ENCODE peak calls at places on chromosomes 2 and 18, in four cellular contexts. D is IMR-90, B is H9, S is mesendoderm. T is an unnamed sample.

GRCh38 chr2:9424447-9425164 is 1.2 kb downstream of the CPSF3 start:
- DNase-seq in D (no peak), B (no peak), S (no peak), T (no peak)

GRCh38 chr2:27263287-27264252 is 723 bp upstream of the SLC30A3 start:
- DNase-seq in D (no peak), B (no peak), S (peak; percentile 33), T (peak; percentile 71)

GRCh38 chr2:207898354-207898695 is 127.0 kb downstream of the PLEKHM3 start:
- DNase-seq in D (no peak), B (no peak), S (no peak), T (no peak)

GRCh38 chr2:239227661-239228371 is 173.0 kb downstream of the HDAC4 start:
- DNase-seq in D (peak; percentile 52), B (no peak), S (no peak), T (no peak)

GRCh38 chr2:199459286-199460100 is 1.8 kb upstream of the SATB2 start:
- DNase-seq in D (peak; percentile 95), B (peak; percentile 94), S (peak; percentile 98), T (peak; percentile 92)

GRCh38 chr2:113240150-113240914 is 38.4 kb downstream of the PAX8 start:
- DNase-seq in D (peak; percentile 97), B (no peak), S (no peak), T (no peak)

GRCh38 chr2:23620841-23621341 is 235.9 kb downstream of the KLHL29 start:
- DNase-seq in D (peak; percentile 55), B (no peak), S (no peak), T (no peak)

GRCh38 chr2:152369176-152369860 is 34.3 kb downstream of the FMNL2 start:
- DNase-seq in D (peak; percentile 91), B (no peak), S (peak; percentile 45), T (no peak)

GRCh38 chr2:53422979-53423378 is 344.6 kb upstream of the CHAC2 start:
- DNase-seq in D (peak; percentile 59), B (peak; percentile 74), S (peak; percentile 82), T (peak; percentile 27)

GRCh38 chr2:105274046-105274445 is 32.5 kb downstream of the GPR45 start:
- DNase-seq in D (no peak), B (no peak), S (no peak), T (no peak)

GRCh38 chr2:144459937-144460336 is 60.0 kb downstream of the ZEB2 start:
- DNase-seq in D (peak; percentile 81), B (no peak), S (no peak), T (no peak)

GRCh38 chr2:189466656-189467055 is 25.4 kb downstream of the WDR75 start:
- DNase-seq in D (peak; percentile 50), B (no peak), S (peak; percentile 63), T (no peak)

GRCh38 chr2:76478636-76479035 is 767.9 kb upstream of the GCFC2 start:
- DNase-seq in D (no peak), B (no peak), S (no peak), T (no peak)

GRCh38 chr2:28752608-28752984 is 966 bp downstream of the PPP1CB start:
- DNase-seq in D (no peak), B (no peak), S (no peak), T (no peak)

GRCh38 chr2:153622285-153622684 is 143.7 kb upstream of the RPRM start:
- DNase-seq in D (no peak), B (no peak), S (peak; percentile 36), T (no peak)

GRCh38 chr2:10161206-10161931 is 38.8 kb downstream of the RRM2 start:
- DNase-seq in D (peak; percentile 35), B (no peak), S (no peak), T (no peak)

GRCh38 chr2:59312967-59313943 is 1072.1 kb upstream of the FANCL start:
- DNase-seq in D (no peak), B (no peak), S (no peak), T (no peak)

GRCh38 chr18:45588284-45588683 is 27.0 kb upstream of the SLC14A2 start:
- DNase-seq in D (peak; percentile 56), B (no peak), S (no peak), T (no peak)

GRCh38 chr2:174568425-174568824 is 29.2 kb downstream of the WIPF1 start:
- DNase-seq in D (no peak), B (no peak), S (no peak), T (no peak)

GRCh38 chr2:28428486-28428885 is 35.8 kb downstream of the FOSL2 start:
- DNase-seq in D (no peak), B (no peak), S (no peak), T (no peak)

GRCh38 chr2:215904101-215904500 is 109.2 kb downstream of the MREG start:
- DNase-seq in D (peak; percentile 78), B (no peak), S (no peak), T (no peak)

GRCh38 chr2:134235771-134236170 is 18.1 kb upstream of the MGAT5 start:
- DNase-seq in D (peak; percentile 62), B (no peak), S (peak; percentile 54), T (no peak)

GRCh38 chr2:178397002-178397605 is 53.9 kb downstream of the PRKRA start:
- DNase-seq in D (peak; percentile 55), B (no peak), S (peak; percentile 32), T (no peak)

GRCh38 chr2:54750040-54750439 is 26.6 kb downstream of the EML6 start:
- DNase-seq in D (peak; percentile 22), B (no peak), S (no peak), T (no peak)
- H4K5ac ChIP-seq in D (no peak overlapping the region), B (no peak overlapping the region), S (no peak overlapping the region), T (no peak overlapping the region)

DNA sequence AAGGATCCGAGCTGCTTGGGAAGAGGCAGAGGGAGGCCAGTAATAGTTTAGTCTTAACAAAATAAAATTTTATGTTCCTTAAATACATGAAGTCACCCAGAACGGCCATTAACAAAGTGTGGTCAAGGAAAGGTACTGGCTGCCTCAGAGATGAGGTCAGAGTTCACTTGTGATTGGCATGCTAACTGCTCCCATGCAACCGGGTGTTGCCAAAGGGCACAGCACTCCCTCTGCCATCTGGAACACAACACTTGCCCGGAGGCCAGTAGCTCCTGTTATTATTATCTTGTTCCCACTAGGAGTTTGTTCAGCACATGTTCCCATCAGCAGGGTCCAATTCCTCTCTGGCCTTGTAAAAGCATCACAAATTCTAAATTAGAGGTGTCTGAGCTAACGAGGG is 207.0 kb downstream of the CYP26B1 start:
- DNase-seq in D (no peak), B (no peak), S (no peak), T (peak; percentile 26)
- H4K5ac ChIP-seq in D (no peak overlapping the region), B (no peak overlapping the region), S (no peak overlapping the region), T (no peak overlapping the region)

DNA sequence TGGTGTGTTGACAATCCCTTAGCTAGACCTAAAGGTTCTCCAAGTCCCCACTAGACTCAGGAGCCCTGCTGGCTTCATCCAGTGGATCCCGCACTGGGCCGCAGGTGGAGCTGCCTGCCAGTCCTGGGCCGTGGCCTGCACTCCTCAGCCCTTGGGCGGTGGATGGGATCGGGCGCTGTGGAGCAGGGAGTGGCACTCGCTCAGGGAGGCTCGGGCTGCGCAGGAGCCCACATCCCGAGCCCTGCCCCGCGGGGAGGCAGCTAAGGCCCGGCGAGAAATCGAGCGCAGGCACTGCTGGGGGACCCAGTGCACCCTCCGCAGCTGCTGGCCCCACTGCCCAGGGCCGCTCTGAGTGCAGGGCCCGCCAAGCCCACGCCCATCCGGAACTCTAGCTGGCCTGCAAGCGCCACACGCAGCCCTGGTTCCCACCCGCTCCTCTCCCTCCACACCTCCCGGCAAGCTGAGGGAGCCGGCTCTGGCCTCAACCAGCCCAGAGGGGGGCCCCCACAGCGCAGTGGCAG is 20.8 kb upstream of the ROCK1 start:
- DNase-seq in D (no peak), B (no peak), S (no peak), T (no peak)
- H4K5ac ChIP-seq in D (no peak overlapping the region), B (no peak overlapping the region), S (no peak overlapping the region), T (no peak overlapping the region)

GRCh38 chr18:48609114-48609513 is 70.3 kb downstream of the CTIF start:
- DNase-seq in D (no peak), B (no peak), S (no peak), T (no peak)
- H4K5ac ChIP-seq in D (no peak overlapping the region), B (no peak overlapping the region), S (no peak overlapping the region), T (no peak overlapping the region)

DNA sequence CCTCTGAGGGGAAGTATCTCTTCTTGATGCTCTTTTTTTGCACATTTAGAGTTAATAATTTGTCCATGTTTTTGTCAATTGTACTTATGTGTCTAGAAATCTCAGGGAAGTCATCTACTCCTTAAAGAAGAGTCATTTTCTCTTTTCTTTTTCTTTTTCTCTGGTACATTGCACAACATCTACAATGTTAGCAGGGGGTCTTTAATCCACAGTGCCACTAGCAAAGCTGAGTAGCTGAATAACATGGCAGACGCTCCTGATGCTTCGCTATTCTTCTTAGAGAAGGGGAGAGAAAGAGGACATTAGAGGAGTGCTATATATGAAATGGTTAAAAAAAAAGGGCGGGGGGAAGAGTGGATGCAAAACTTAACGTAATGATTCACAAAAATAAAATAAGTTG is 399.6 kb upstream of the CWC22 start:
- DNase-seq in D (no peak), B (no peak), S (no peak), T (no peak)
- H4K5ac ChIP-seq in D (no peak overlapping the region), B (no peak overlapping the region), S (no peak overlapping the region), T (no peak overlapping the region)

GRCh38 chr2:237422309-237422708 is 8.3 kb upstream of the COL6A3 start:
- DNase-seq in D (peak; percentile 53), B (no peak), S (no peak), T (no peak)

GRCh38 chr2:237421542-237422047 is 7.6 kb upstream of the COL6A3 start:
- DNase-seq in D (peak; percentile 90), B (peak; percentile 90), S (peak; percentile 93), T (peak; percentile 65)

GRCh38 chr2:237414056-237414661 is at the start of gene COL6A3:
- DNase-seq in D (peak; percentile 98), B (no peak), S (no peak), T (no peak)

GRCh38 chr2:237413293-237414055 is 490 bp downstream of the COL6A3 start:
- DNase-seq in D (no peak), B (no peak), S (no peak), T (no peak)

GRCh38 chr2:237418300-237418699 is 4.3 kb upstream of the COL6A3 start:
- DNase-seq in D (no peak), B (no peak), S (no peak), T (no peak)
- H4K5ac ChIP-seq in D (no peak overlapping the region), B (no peak overlapping the region), S (no peak overlapping the region), T (no peak overlapping the region)

GRCh38 chr2:45497355-45497754 is 113.7 kb downstream of the SRBD1 start:
- DNase-seq in D (peak; percentile 43), B (no peak), S (no peak), T (no peak)
- H4K5ac ChIP-seq in D (no peak overlapping the region), B (no peak overlapping the region), S (no peak overlapping the region), T (no peak overlapping the region)

DNA sequence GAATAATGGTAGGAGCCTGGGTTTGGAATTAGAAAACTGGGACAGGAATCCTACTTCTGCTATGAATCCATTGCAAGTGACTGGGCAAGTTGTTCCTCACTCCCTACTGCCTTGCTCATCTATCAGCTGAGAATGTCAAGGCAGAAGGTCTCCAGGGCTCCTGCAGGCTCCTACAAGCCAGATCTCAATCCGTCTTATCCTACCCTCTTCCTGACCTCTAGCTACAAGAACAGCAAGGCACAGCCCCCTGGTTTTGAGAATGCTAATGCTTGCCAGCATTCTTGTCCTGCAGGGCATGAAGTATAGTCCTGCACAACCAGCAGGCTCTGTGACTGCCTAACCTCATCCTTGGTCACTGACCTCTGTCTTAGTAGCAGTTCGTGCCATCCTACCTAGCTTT is 141.9 kb upstream of the TNP1 start:
- DNase-seq in D (no peak), B (no peak), S (no peak), T (no peak)
- H4K5ac ChIP-seq in D (no peak overlapping the region), B (no peak overlapping the region), S (no peak overlapping the region), T (no peak overlapping the region)